ENCODE peak calls at places on chromosome 7, in nine cellular contexts. P, T, N, R, G, U, X, O and E are unnamed samples.

GRCh38 chr7:12423355-12423994 is 19.8 kb upstream of the VWDE start:
- DNase-seq in O (peak; percentile 58), U (no peak), T (no peak), R (no peak), N (no peak), X (no peak), P (peak; percentile 47), G (no peak), E (no peak)

GRCh38 chr7:105680505-105681187 is 99.4 kb upstream of the EFCAB10 start:
- DNase-seq in G (no peak), X (peak; percentile 75), U (peak; percentile 36), N (no peak), O (no peak), P (no peak), R (peak; percentile 37), T (no peak), E (no peak)

GRCh38 chr7:70829221-70830059 is 302.5 kb upstream of the GALNT17 start:
- DNase-seq in N (peak; percentile 56), O (peak; percentile 56), R (peak; percentile 51), P (peak; percentile 24), T (no peak), U (peak; percentile 72), G (peak; percentile 86), X (peak; percentile 73), E (peak; percentile 92)

GRCh38 chr7:159146084-159146858 is 1.6 kb upstream of the VIPR2 start:
- DNase-seq in R (no peak), P (no peak), O (no peak), X (no peak), N (no peak), G (no peak), U (no peak), T (no peak), E (no peak)

GRCh38 chr7:15305002-15305600 is 256.7 kb downstream of the AGMO start:
- DNase-seq in R (peak; percentile 36), O (peak; percentile 39), X (peak; percentile 36), U (peak; percentile 64), N (no peak), T (no peak), G (no peak), P (peak; percentile 65), E (no peak)

GRCh38 chr7:129159539-129159938 is 15.0 kb downstream of the TSPAN33 start:
- DNase-seq in P (no peak), U (no peak), G (no peak), O (no peak), T (no peak), N (no peak), R (no peak), X (no peak), E (no peak)

GRCh38 chr7:33107136-33108066 is 1.8 kb downstream of the RP9 start:
- DNase-seq in U (peak; percentile 34), T (no peak), N (no peak), O (peak; percentile 67), P (peak; percentile 52), R (peak; percentile 39), X (peak; percentile 45), G (no peak), E (no peak)

GRCh38 chr7:34728156-34728555 is 70.1 kb downstream of the NPSR1 start:
- DNase-seq in N (no peak), X (no peak), U (no peak), G (no peak), P (no peak), O (no peak), R (no peak), T (no peak), E (no peak)

GRCh38 chr7:12089951-12090756 is 120.9 kb upstream of the TMEM106B start:
- DNase-seq in U (no peak), O (no peak), T (no peak), R (no peak), X (no peak), P (no peak), N (no peak), G (no peak), E (no peak)

GRCh38 chr7:29987821-29988317 is 1.7 kb downstream of the SCRN1 start:
- DNase-seq in T (no peak), X (no peak), O (peak; percentile 88), G (peak; percentile 58), N (no peak), P (peak; percentile 71), R (no peak), U (peak; percentile 17), E (no peak)

GRCh38 chr7:1669954-1670893 is at the start of gene ELFN1:
- DNase-seq in U (peak; percentile 43), N (no peak), G (peak; percentile 72), R (peak; percentile 11), T (no peak), X (peak; percentile 10), P (no peak), O (peak; percentile 36), E (peak; percentile 83)

GRCh38 chr7:155594961-155595366 is 48.6 kb upstream of the CNPY1 start:
- DNase-seq in P (no peak), T (no peak), R (no peak), U (peak; percentile 36), G (no peak), N (no peak), O (no peak), X (no peak), E (peak; percentile 77)

GRCh38 chr7:25617219-25617618 is 388.9 kb upstream of the NPVF start:
- DNase-seq in T (no peak), P (no peak), O (no peak), G (no peak), U (no peak), R (no peak), N (no peak), X (no peak), E (no peak)

GRCh38 chr7:259751-260405 is 30.1 kb upstream of the FOXL3 start:
- DNase-seq in X (no peak), N (no peak), O (no peak), R (no peak), T (no peak), P (no peak), U (no peak), G (peak; percentile 74), E (no peak)

GRCh38 chr7:126302639-126303038 is 950.1 kb downstream of the GRM8 start:
- DNase-seq in R (no peak), U (no peak), O (no peak), G (no peak), N (no peak), X (no peak), T (no peak), P (no peak), E (no peak)

GRCh38 chr7:88300401-88300800 is 6.3 kb downstream of the STEAP4 start:
- DNase-seq in R (no peak), G (no peak), T (no peak), U (no peak), O (no peak), P (no peak), N (no peak), X (no peak), E (no peak)

GRCh38 chr7:88301924-88302323 is 4.8 kb downstream of the STEAP4 start:
- DNase-seq in X (no peak), R (no peak), P (no peak), N (no peak), O (no peak), T (no peak), G (no peak), U (no peak), E (no peak)

GRCh38 chr7:88305044-88305443 is 1.6 kb downstream of the STEAP4 start:
- DNase-seq in U (no peak), R (no peak), T (no peak), X (no peak), G (no peak), O (no peak), P (no peak), N (peak; percentile 40), E (no peak)

GRCh38 chr7:88299126-88299525 is 7.6 kb downstream of the STEAP4 start:
- DNase-seq in T (no peak), N (no peak), U (no peak), P (no peak), X (no peak), O (no peak), R (no peak), G (no peak), E (no peak)

GRCh38 chr7:88302486-88302885 is 4.2 kb downstream of the STEAP4 start:
- DNase-seq in G (no peak), N (no peak), R (no peak), U (no peak), O (no peak), T (no peak), X (no peak), P (no peak), E (no peak)
- H3K4me3 ChIP-seq in G (no peak overlapping the region), N (no peak overlapping the region), R (no peak overlapping the region), U (no peak overlapping the region), O (no peak overlapping the region), T (no peak overlapping the region), X (no peak overlapping the region), P (no peak overlapping the region), E (no peak overlapping the region)

GRCh38 chr7:73521636-73522080 is 435 bp downstream of the BAZ1B start:
- DNase-seq in N (no peak), G (no peak), R (no peak), T (no peak), X (no peak), U (no peak), O (peak; percentile 20), P (no peak), E (peak; percentile 87)
- TF ChIP-seq POLR2A in N (no peak), G (no peak), R (no peak), T (peak; percentile 67), X (no peak), U (no peak), O (peak; percentile 37), P (no peak), E (no peak)

GRCh38 chr7:8189615-8190014 is 72.4 kb downstream of the ICA1 start:
- DNase-seq in R (no peak), P (no peak), G (no peak), N (no peak), U (no peak), T (no peak), X (no peak), O (no peak), E (no peak)

GRCh38 chr7:8185907-8186306 is 76.1 kb downstream of the ICA1 start:
- DNase-seq in U (no peak), N (no peak), G (no peak), O (no peak), P (no peak), R (no peak), X (no peak), T (no peak), E (no peak)

GRCh38 chr7:8192897-8193296 is 69.1 kb downstream of the ICA1 start:
- DNase-seq in G (no peak), O (no peak), X (no peak), U (no peak), T (no peak), P (no peak), R (no peak), N (no peak), E (no peak)

GRCh38 chr7:8190121-8190895 is 71.7 kb downstream of the ICA1 start:
- DNase-seq in N (peak; percentile 42), T (peak; percentile 77), G (no peak), P (peak; percentile 65), R (peak; percentile 38), X (peak; percentile 60), O (peak; percentile 54), U (peak; percentile 56), E (no peak)
- TF ChIP-seq CTCF in N (peak; percentile 58), T (peak; percentile 81), G (peak; percentile 73), P (peak; percentile 57), R (peak; percentile 47), X (peak; percentile 48), O (peak; percentile 60), U (peak; percentile 55), E (no peak)

DNA sequence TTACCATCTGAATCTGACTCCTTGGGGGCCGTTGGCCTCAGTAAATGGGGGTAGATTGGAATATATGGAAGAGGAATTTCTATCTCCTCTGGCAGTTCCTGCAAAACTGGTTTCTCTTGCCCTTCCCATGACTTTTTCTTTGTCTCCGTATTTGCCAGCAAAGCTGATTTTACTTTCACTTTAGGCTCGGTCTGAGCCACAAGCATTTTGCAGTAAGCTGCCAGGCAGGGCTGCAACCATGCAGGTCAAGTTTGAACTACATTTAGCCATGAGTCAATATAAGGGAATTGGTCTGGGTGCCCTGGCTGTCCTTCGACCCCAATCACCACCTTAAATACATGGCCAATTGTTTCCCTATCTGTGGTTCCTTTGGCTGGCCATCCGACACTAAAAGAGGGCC is 104.3 kb downstream of the TRIM24 start:
- DNase-seq in P (no peak), O (no peak), G (no peak), U (no peak), T (no peak), N (peak; percentile 44), R (no peak), X (no peak), E (no peak)
- H3K4me3 ChIP-seq in P (no peak overlapping the region), O (no peak overlapping the region), G (no peak overlapping the region), U (no peak overlapping the region), T (no peak overlapping the region), N (no peak overlapping the region), R (no peak overlapping the region), X (no peak overlapping the region), E (no peak overlapping the region)